ENCODE peak calls at places on chromosomes 4 and X, in nine cellular contexts. One of them, this sample, is unnamed.

GRCh38 chr4:186775867-186776266 is 52.2 kb upstream of the FAT1 start:
- DNase-seq in Panc1: no peak
- DNase-seq in A549: no peak
- DNase-seq in GM12878: no peak
- DNase-seq in HCT116: no peak
- DNase-seq in K562: no peak
- DNase-seq in GM23338: no peak
- DNase-seq in HL-60: no peak
- DNase-seq in SK-N-SH: no peak
- DNase-seq in this sample: no peak

GRCh38 chrX:97844161-97844560 is 960.5 kb downstream of the RPA4 start:
- DNase-seq in HCT116: no peak
- DNase-seq in Panc1: no peak
- DNase-seq in GM12878: no peak
- DNase-seq in A549: no peak
- DNase-seq in HL-60: no peak
- DNase-seq in K562: no peak
- DNase-seq in GM23338: no peak
- DNase-seq in SK-N-SH: peak; percentile 1
- DNase-seq in this sample: no peak

GRCh38 chr4:146654976-146655761 is 16.5 kb downstream of the POU4F2 start:
- DNase-seq in GM23338: peak; percentile 72
- DNase-seq in HCT116: no peak
- DNase-seq in K562: no peak
- DNase-seq in Panc1: no peak
- DNase-seq in A549: no peak
- DNase-seq in HL-60: no peak
- DNase-seq in GM12878: no peak
- DNase-seq in SK-N-SH: peak; percentile 84
- DNase-seq in this sample: no peak

GRCh38 chr4:10773010-10773409 is 88.4 kb upstream of the CLNK start:
- DNase-seq in A549: no peak
- DNase-seq in HCT116: no peak
- DNase-seq in GM23338: no peak
- DNase-seq in HL-60: no peak
- DNase-seq in SK-N-SH: no peak
- DNase-seq in K562: no peak
- DNase-seq in Panc1: no peak
- DNase-seq in GM12878: no peak
- DNase-seq in this sample: no peak

GRCh38 chr4:69934150-69934549 is 3.3 kb downstream of the CSN1S1 start:
- DNase-seq in K562: no peak
- DNase-seq in GM23338: no peak
- DNase-seq in HCT116: no peak
- DNase-seq in SK-N-SH: no peak
- DNase-seq in GM12878: no peak
- DNase-seq in Panc1: no peak
- DNase-seq in A549: no peak
- DNase-seq in HL-60: no peak
- DNase-seq in this sample: no peak

GRCh38 chr4:86615501-86615900 is 21.4 kb downstream of the PTPN13 start:
- DNase-seq in HCT116: no peak
- DNase-seq in A549: no peak
- DNase-seq in Panc1: no peak
- DNase-seq in K562: no peak
- DNase-seq in GM23338: no peak
- DNase-seq in HL-60: no peak
- DNase-seq in GM12878: no peak
- DNase-seq in SK-N-SH: no peak
- DNase-seq in this sample: no peak

GRCh38 chrX:13219990-13220764 is 99.7 kb downstream of the ATXN3L start:
- DNase-seq in GM12878: no peak
- DNase-seq in HL-60: no peak
- DNase-seq in HCT116: no peak
- DNase-seq in A549: peak; percentile 28
- DNase-seq in Panc1: no peak
- DNase-seq in GM23338: no peak
- DNase-seq in SK-N-SH: no peak
- DNase-seq in K562: no peak
- DNase-seq in this sample: no peak

GRCh38 chr4:48196758-48197504 is 62.9 kb upstream of the TXK start:
- DNase-seq in GM12878: peak; percentile 72
- DNase-seq in Panc1: no peak
- DNase-seq in HCT116: no peak
- DNase-seq in K562: no peak
- DNase-seq in SK-N-SH: no peak
- DNase-seq in GM23338: no peak
- DNase-seq in HL-60: no peak
- DNase-seq in A549: no peak
- DNase-seq in this sample: no peak

GRCh38 chr4:48748949-48749596 is 31.0 kb downstream of the FRYL start:
- DNase-seq in K562: no peak
- DNase-seq in GM23338: peak; percentile 46
- DNase-seq in Panc1: no peak
- DNase-seq in HCT116: no peak
- DNase-seq in A549: no peak
- DNase-seq in HL-60: no peak
- DNase-seq in SK-N-SH: no peak
- DNase-seq in GM12878: no peak
- DNase-seq in this sample: no peak

GRCh38 chrX:150062292-150063137 is 124.2 kb upstream of the EOLA2 start:
- DNase-seq in SK-N-SH: no peak
- DNase-seq in HL-60: no peak
- DNase-seq in HCT116: no peak
- DNase-seq in GM23338: no peak
- DNase-seq in K562: no peak
- DNase-seq in Panc1: no peak
- DNase-seq in GM12878: no peak
- DNase-seq in A549: peak; percentile 13
- DNase-seq in this sample: no peak

GRCh38 chr4:165470009-165470408 is 91.2 kb downstream of the CPE start:
- DNase-seq in A549: no peak
- DNase-seq in HL-60: no peak
- DNase-seq in GM12878: no peak
- DNase-seq in SK-N-SH: no peak
- DNase-seq in K562: no peak
- DNase-seq in HCT116: no peak
- DNase-seq in GM23338: no peak
- DNase-seq in Panc1: no peak
- DNase-seq in this sample: no peak

GRCh38 chr4:94032754-94033153 is 174.9 kb upstream of the SMARCAD1 start:
- DNase-seq in HCT116: no peak
- DNase-seq in GM12878: no peak
- DNase-seq in K562: no peak
- DNase-seq in A549: peak; percentile 1
- DNase-seq in Panc1: no peak
- DNase-seq in SK-N-SH: peak; percentile 46
- DNase-seq in GM23338: peak; percentile 55
- DNase-seq in HL-60: no peak
- DNase-seq in this sample: no peak

GRCh38 chr4:68373513-68373912 is 23.6 kb upstream of the YTHDC1 start:
- DNase-seq in GM12878: no peak
- DNase-seq in Panc1: no peak
- DNase-seq in HL-60: peak; percentile 20
- DNase-seq in SK-N-SH: peak; percentile 54
- DNase-seq in HCT116: no peak
- DNase-seq in K562: no peak
- DNase-seq in A549: no peak
- DNase-seq in GM23338: peak; percentile 95
- DNase-seq in this sample: no peak

GRCh38 chrX:19630228-19630627 is 114.9 kb upstream of the MAP3K15 start:
- DNase-seq in K562: no peak
- DNase-seq in GM12878: peak; percentile 36
- DNase-seq in HL-60: no peak
- DNase-seq in GM23338: no peak
- DNase-seq in Panc1: no peak
- DNase-seq in SK-N-SH: no peak
- DNase-seq in A549: no peak
- DNase-seq in HCT116: no peak
- DNase-seq in this sample: no peak

DNA sequence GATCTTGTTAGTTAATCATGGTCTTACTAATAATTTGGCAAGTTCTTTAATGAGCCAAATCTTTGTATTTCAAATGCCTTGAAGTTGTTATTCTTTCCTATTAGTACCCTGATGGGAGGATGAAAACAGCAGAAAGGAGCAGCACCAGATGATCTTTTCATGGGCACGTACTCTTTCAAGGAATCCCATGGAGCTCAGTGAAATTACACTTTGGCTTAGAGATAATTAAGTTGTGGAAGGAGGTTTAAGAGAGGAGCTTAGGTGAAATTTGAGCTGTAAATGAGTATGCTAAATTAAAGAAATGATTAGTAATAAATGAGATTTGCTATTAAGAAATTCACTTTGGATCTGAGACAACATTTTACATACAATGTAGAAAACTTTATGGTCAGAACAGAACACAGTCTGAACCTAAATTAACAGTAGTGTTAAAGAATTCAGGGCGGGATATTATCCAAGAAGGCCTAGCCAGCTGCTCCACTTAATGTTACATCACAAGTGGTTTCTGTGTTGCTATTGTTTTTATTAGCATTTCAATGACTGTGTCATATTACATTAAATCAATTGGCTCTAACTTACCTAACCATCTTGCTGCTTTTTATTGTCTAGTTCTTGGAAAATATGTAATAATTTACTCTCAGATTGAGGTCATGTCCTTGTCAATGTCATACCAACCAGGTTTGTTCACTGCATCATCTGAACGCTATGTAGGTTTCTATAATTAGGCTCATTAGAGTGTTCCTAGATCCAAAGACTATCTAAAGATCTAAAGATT is 3.9 kb downstream of the MTHFD2L start:
- DNase-seq in GM12878: no peak
- DNase-seq in Panc1: no peak
- DNase-seq in HCT116: no peak
- DNase-seq in K562: no peak
- DNase-seq in A549: no peak
- DNase-seq in HL-60: no peak
- DNase-seq in GM23338: no peak
- DNase-seq in SK-N-SH: no peak
- DNase-seq in this sample: no peak
- TF ChIP-seq REST in GM12878: no peak
- TF ChIP-seq REST in Panc1: no peak
- TF ChIP-seq REST in HCT116: no peak
- TF ChIP-seq REST in K562: no peak
- TF ChIP-seq REST in A549: no peak
- TF ChIP-seq REST in HL-60: no peak
- TF ChIP-seq REST in GM23338: no peak
- TF ChIP-seq REST in SK-N-SH: no peak
- TF ChIP-seq REST in this sample: no peak

GRCh38 chr4:58711039-58711438 is 1600.9 kb upstream of the IGFBP7 start:
- DNase-seq in GM12878: no peak
- DNase-seq in HL-60: no peak
- DNase-seq in A549: no peak
- DNase-seq in GM23338: no peak
- DNase-seq in SK-N-SH: no peak
- DNase-seq in K562: no peak
- DNase-seq in Panc1: no peak
- DNase-seq in HCT116: no peak
- DNase-seq in this sample: no peak
- TF ChIP-seq REST in GM12878: no peak
- TF ChIP-seq REST in HL-60: no peak
- TF ChIP-seq REST in A549: no peak
- TF ChIP-seq REST in GM23338: no peak
- TF ChIP-seq REST in SK-N-SH: no peak
- TF ChIP-seq REST in K562: no peak
- TF ChIP-seq REST in Panc1: no peak
- TF ChIP-seq REST in HCT116: no peak
- TF ChIP-seq REST in this sample: no peak

GRCh38 chr4:140688711-140689598 is 67.2 kb downstream of the TBC1D9 start:
- DNase-seq in GM23338: no peak
- DNase-seq in K562: no peak
- DNase-seq in SK-N-SH: peak; percentile 59
- DNase-seq in A549: no peak
- DNase-seq in GM12878: no peak
- DNase-seq in Panc1: no peak
- DNase-seq in HL-60: no peak
- DNase-seq in HCT116: no peak
- DNase-seq in this sample: no peak
- TF ChIP-seq REST in GM23338: no peak
- TF ChIP-seq REST in K562: no peak
- TF ChIP-seq REST in SK-N-SH: no peak
- TF ChIP-seq REST in A549: no peak
- TF ChIP-seq REST in GM12878: no peak
- TF ChIP-seq REST in Panc1: no peak
- TF ChIP-seq REST in HL-60: no peak
- TF ChIP-seq REST in HCT116: no peak
- TF ChIP-seq REST in this sample: no peak

DNA sequence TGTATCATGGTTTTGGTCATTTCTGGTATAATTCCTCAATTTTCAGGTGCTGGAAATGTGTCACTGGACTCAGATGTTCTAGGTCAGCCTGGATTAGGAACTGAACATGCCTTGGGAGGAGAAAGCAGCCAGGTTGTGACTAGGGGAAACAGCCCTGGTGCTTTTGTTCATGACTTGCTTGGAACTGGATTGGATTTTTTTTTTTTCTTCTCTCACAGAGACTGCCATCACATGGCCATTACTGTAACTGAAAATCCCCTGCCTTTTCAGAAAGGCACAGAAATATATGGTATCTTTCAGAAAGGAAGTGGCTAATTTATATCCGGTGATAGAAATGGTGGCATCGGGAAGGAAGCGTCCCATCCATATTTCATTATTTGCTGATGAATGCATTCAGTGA is 34.6 kb downstream of the SEPTIN11 start:
- DNase-seq in K562: peak; percentile 23
- DNase-seq in GM12878: peak; percentile 40
- DNase-seq in Panc1: no peak
- DNase-seq in HL-60: no peak
- DNase-seq in HCT116: no peak
- DNase-seq in SK-N-SH: peak; percentile 39
- DNase-seq in A549: no peak
- DNase-seq in GM23338: peak; percentile 59
- DNase-seq in this sample: peak; percentile 10
- TF ChIP-seq REST in K562: no peak
- TF ChIP-seq REST in GM12878: no peak
- TF ChIP-seq REST in Panc1: no peak
- TF ChIP-seq REST in HL-60: no peak
- TF ChIP-seq REST in HCT116: no peak
- TF ChIP-seq REST in SK-N-SH: no peak
- TF ChIP-seq REST in A549: no peak
- TF ChIP-seq REST in GM23338: no peak
- TF ChIP-seq REST in this sample: no peak

This sample was measured in HepG2.